ENCODE peak calls at places on chromosome 10, in six cellular contexts. S, G, U, C, D and I are unnamed samples.

GRCh38 chr10:122293156-122293978 is 22.3 kb downstream of the BTBD16 start:
- DNase-seq in D (no peak), C (no peak), S (no peak), G (no peak), U (no peak), I (no peak)

GRCh38 chr10:31878486-31878885 is 50.1 kb downstream of the ARHGAP12 start:
- DNase-seq in C (no peak), G (no peak), U (no peak), D (no peak), S (no peak), I (no peak)

GRCh38 chr10:78754269-78755074 is 314.3 kb upstream of the ZMIZ1 start:
- DNase-seq in D (no peak), C (no peak), U (no peak), G (no peak), S (no peak), I (peak; percentile 77)

GRCh38 chr10:36341466-36341865 is 699.4 kb upstream of the FZD8 start:
- DNase-seq in S (no peak), C (no peak), U (no peak), D (no peak), G (no peak), I (no peak)

GRCh38 chr10:93034426-93034825 is 26.2 kb upstream of the CYP26C1 start:
- DNase-seq in D (no peak), C (no peak), G (no peak), U (no peak), S (no peak), I (no peak)

GRCh38 chr10:62805139-62806092 is 896 bp downstream of the ADO start:
- DNase-seq in D (no peak), U (no peak), G (peak; percentile 52), C (peak; percentile 43), S (peak; percentile 67), I (peak; percentile 80)

GRCh38 chr10:80155696-80156215 is 23.2 kb downstream of the PLAC9 start:
- DNase-seq in S (no peak), C (no peak), D (no peak), G (no peak), U (no peak), I (no peak)

GRCh38 chr10:23533212-23533611 is 94.3 kb downstream of the OTUD1 start:
- DNase-seq in S (no peak), C (no peak), U (no peak), D (no peak), G (no peak), I (no peak)

GRCh38 chr10:117830832-117831231 is 215.9 kb downstream of the RAB11FIP2 start:
- DNase-seq in C (no peak), G (no peak), U (no peak), S (no peak), D (no peak), I (no peak)

GRCh38 chr10:69385454-69386350 is 31.0 kb downstream of the TACR2 start:
- DNase-seq in D (no peak), G (peak; percentile 13), C (no peak), S (no peak), U (no peak), I (no peak)

GRCh38 chr10:64682043-64682442 is 1160.8 kb downstream of the REEP3 start:
- DNase-seq in U (no peak), D (no peak), C (no peak), G (no peak), S (peak; percentile 9), I (no peak)

GRCh38 chr10:62560207-62560819 is 186.1 kb downstream of the ZNF365 start:
- DNase-seq in U (no peak), D (no peak), S (no peak), C (no peak), G (no peak), I (no peak)

GRCh38 chr10:101294109-101294508 is 59.9 kb upstream of the BTRC start:
- DNase-seq in U (no peak), S (no peak), C (no peak), D (no peak), G (no peak), I (no peak)

GRCh38 chr10:106175760-106176377 is 988.6 kb downstream of the SORCS1 start:
- DNase-seq in C (no peak), U (no peak), D (no peak), S (no peak), G (no peak), I (peak; percentile 23)

GRCh38 chr10:60352105-60352504 is 37.6 kb downstream of the ANK3 start:
- DNase-seq in G (no peak), U (no peak), C (no peak), S (peak; percentile 44), D (no peak), I (no peak)

GRCh38 chr10:103787251-103787816 is 68.0 kb downstream of the SH3PXD2A start:
- DNase-seq in C (no peak), S (no peak), G (no peak), U (no peak), D (no peak), I (no peak)

GRCh38 chr10:73898730-73899400 is 12.1 kb upstream of the PLAU start:
- DNase-seq in G (no peak), S (no peak), U (no peak), C (no peak), D (no peak), I (no peak)

GRCh38 chr10:113704637-113705343 is 25.1 kb downstream of the CASP7 start:
- DNase-seq in C (peak; percentile 23), G (no peak), D (no peak), U (peak; percentile 9), S (peak; percentile 45), I (peak; percentile 64)

GRCh38 chr10:22620140-22620857 is 94.1 kb downstream of the PIP4K2A start:
- DNase-seq in S (peak; percentile 43), G (peak; percentile 88), C (peak; percentile 9), U (peak; percentile 69), D (no peak), I (no peak)

GRCh38 chr10:13074562-13075451 is 25.2 kb upstream of the OPTN start:
- DNase-seq in S (peak; percentile 75), U (peak; percentile 65), G (peak; percentile 66), C (peak; percentile 68), D (peak; percentile 4), I (peak; percentile 64)

GRCh38 chr10:63260860-63261251 is 127.7 kb downstream of the NRBF2 start:
- DNase-seq in D (no peak), C (no peak), G (no peak), S (no peak), U (no peak), I (peak; percentile 81)